ENCODE peak calls at places on chromosomes 4 and X, in seven cellular contexts. Q is K562; F is stimulated activated CD4-positive, alpha-beta T cell treated with anti-CD3 and anti-CD28 coated beads, Interleukin-4, amount 100 ng/mL, for 4 hours; E is T-helper 1 cell; I is NCI-H1092 treated with DMSO at 0.1 percent for 48 hours; H is AG08396; U is activated T-helper 1 cell treated with Interleukin-2 at 50 U/mL for 16 hours. L is an unnamed sample.

GRCh38 chr4:155974957-155975356 is 21.3 kb upstream of the CTSO start:
- DNase-seq in Q (no peak), F (no peak), E (no peak), I (no peak), H (no peak), U (no peak), L (no peak)

GRCh38 chrX:8748855-8749254 is 16.9 kb upstream of the ANOS1 start:
- DNase-seq in Q (peak; percentile 12), F (no peak), E (peak; percentile 12), I (peak; percentile 53), H (peak; percentile 44), U (no peak), L (peak; percentile 32)

GRCh38 chr4:73612032-73612431 is 8.2 kb downstream of the RASSF6 start:
- DNase-seq in Q (no peak), F (no peak), E (no peak), I (no peak), H (no peak), U (no peak), L (no peak)

GRCh38 chr4:162727232-162727631 is 439.5 kb downstream of the NAF1 start:
- DNase-seq in Q (no peak), F (no peak), E (no peak), I (no peak), H (no peak), U (no peak), L (no peak)

GRCh38 chrX:149513713-149514427 is 8.8 kb upstream of the IDS start:
- DNase-seq in Q (no peak), F (no peak), E (no peak), I (no peak), H (no peak), U (no peak), L (no peak)

GRCh38 chr4:132540797-132541196 is 608.3 kb upstream of the PCDH10 start:
- DNase-seq in Q (no peak), F (no peak), E (no peak), I (peak; percentile 78), H (no peak), U (no peak), L (no peak)

GRCh38 chrX:68440940-68441339 is 7.6 kb upstream of the OPHN1 start:
- DNase-seq in Q (no peak), F (no peak), E (no peak), I (peak; percentile 47), H (peak; percentile 9), U (no peak), L (no peak)

GRCh38 chrX:139691843-139692505 is 16.0 kb downstream of the MCF2 start:
- DNase-seq in Q (no peak), F (no peak), E (no peak), I (no peak), H (peak; percentile 4), U (no peak), L (no peak)

GRCh38 chr4:8723222-8723980 is 130.8 kb downstream of the CPZ start:
- DNase-seq in Q (no peak), F (no peak), E (no peak), I (no peak), H (no peak), U (no peak), L (no peak)

GRCh38 chrX:16487620-16488380 is 162.2 kb upstream of the S100G start:
- DNase-seq in Q (no peak), F (no peak), E (no peak), I (no peak), H (no peak), U (no peak), L (no peak)

GRCh38 chrX:15468036-15468435 is 25.1 kb downstream of the PIR start:
- DNase-seq in Q (no peak), F (no peak), E (no peak), I (peak; percentile 21), H (peak; percentile 19), U (no peak), L (peak; percentile 28)

GRCh38 chr4:110830461-110830860 is 207.6 kb upstream of the PITX2 start:
- DNase-seq in Q (no peak), F (no peak), E (no peak), I (no peak), H (no peak), U (no peak), L (no peak)

GRCh38 chr4:20075479-20075878 is 176.2 kb upstream of the SLIT2 start:
- DNase-seq in Q (no peak), F (no peak), E (no peak), I (no peak), H (no peak), U (no peak), L (peak; percentile 7)

GRCh38 chr4:99436462-99436861 is 1.3 kb upstream of the ADH7 start:
- DNase-seq in Q (no peak), F (no peak), E (no peak), I (no peak), H (no peak), U (no peak), L (no peak)

GRCh38 chrX:14476169-14476568 is 53.2 kb upstream of the GLRA2 start:
- DNase-seq in Q (no peak), F (no peak), E (no peak), I (peak; percentile 63), H (no peak), U (no peak), L (peak; percentile 50)

GRCh38 chr4:161822174-161822573 is 341.6 kb downstream of the FSTL5 start:
- DNase-seq in Q (no peak), F (no peak), E (no peak), I (no peak), H (no peak), U (no peak), L (no peak)

GRCh38 chr4:48509543-48509942 is 19.5 kb downstream of the ZAR1 start:
- DNase-seq in Q (no peak), F (no peak), E (no peak), I (no peak), H (no peak), U (no peak), L (no peak)

GRCh38 chr4:155603360-155603891 is 63.2 kb upstream of the GUCY1A1 start:
- DNase-seq in Q (no peak), F (no peak), E (no peak), I (no peak), H (no peak), U (no peak), L (no peak)

GRCh38 chr4:37758226-37758625 is 68.3 kb upstream of the PGM2 start:
- DNase-seq in Q (no peak), F (no peak), E (peak; percentile 48), I (no peak), H (peak; percentile 8), U (no peak), L (no peak)

GRCh38 chrX:68703849-68704248 is 56.4 kb downstream of the STARD8 start:
- DNase-seq in Q (no peak), F (no peak), E (no peak), I (no peak), H (no peak), U (no peak), L (no peak)